ENCODE peak calls at places on chromosomes 6 and 20, in seven cellular contexts. X is GM23338, M is GM23248, E is PC-3, V is neural progenitor cell, A is hepatocyte, C is OCI-LY7. P is an unnamed sample.

GRCh38 chr6:115899883-115900282 is 160.8 kb downstream of the FRK start:
- DNase-seq in X (no peak), M (no peak), E (no peak), V (no peak), A (no peak), C (peak; percentile 8), P (no peak)

GRCh38 chr6:88380083-88380482 is 213.9 kb upstream of the CNR1 start:
- DNase-seq in X (no peak), M (peak; percentile 85), E (peak; percentile 80), V (no peak), A (no peak), C (no peak), P (no peak)

GRCh38 chr20:53337419-53338101 is 256.1 kb downstream of the ZNF217 start:
- DNase-seq in X (no peak), M (no peak), E (no peak), V (no peak), A (peak; percentile 20), C (no peak), P (no peak)

GRCh38 chr20:32563311-32564272 is 21.5 kb downstream of the NOL4L start:
- DNase-seq in X (no peak), M (no peak), E (no peak), V (peak; percentile 81), A (no peak), C (no peak), P (no peak)

GRCh38 chr20:50333856-50334255 is 143.2 kb downstream of the CEBPB start:
- DNase-seq in X (no peak), M (peak; percentile 97), E (peak; percentile 73), V (no peak), A (no peak), C (no peak), P (no peak)

GRCh38 chr20:52991783-52992182 is 19.6 kb downstream of the TSHZ2 start:
- DNase-seq in X (no peak), M (no peak), E (no peak), V (no peak), A (no peak), C (no peak), P (no peak)

GRCh38 chr6:156828280-156828703 is 51.1 kb downstream of the ARID1B start:
- DNase-seq in X (no peak), M (peak; percentile 94), E (peak; percentile 83), V (no peak), A (peak; percentile 30), C (no peak), P (no peak)

GRCh38 chr6:116616757-116617093 is 446 bp downstream of the RSPH4A start:
- DNase-seq in X (peak; percentile 49), M (peak; percentile 60), E (no peak), V (peak; percentile 43), A (peak; percentile 36), C (no peak), P (peak; percentile 43)

GRCh38 chr6:41430875-41431274 is 95.5 kb downstream of the NCR2 start:
- DNase-seq in X (no peak), M (peak; percentile 89), E (peak; percentile 52), V (no peak), A (no peak), C (no peak), P (no peak)

GRCh38 chr6:94254689-94255088 is 835.3 kb upstream of the EPHA7 start:
- DNase-seq in X (peak; percentile 44), M (no peak), E (peak; percentile 5), V (peak; percentile 43), A (no peak), C (no peak), P (no peak)

GRCh38 chr20:43985121-43985520 is 70.5 kb downstream of the TOX2 start:
- DNase-seq in X (no peak), M (no peak), E (no peak), V (no peak), A (no peak), C (no peak), P (no peak)

GRCh38 chr6:149452062-149452939 is 32.5 kb downstream of the ZC3H12D start:
- DNase-seq in X (no peak), M (no peak), E (no peak), V (no peak), A (no peak), C (no peak), P (no peak)

GRCh38 chr20:49799698-49800097 is 12.9 kb upstream of the SLC9A8 start:
- DNase-seq in X (no peak), M (no peak), E (no peak), V (no peak), A (no peak), C (no peak), P (no peak)

GRCh38 chr6:36735110-36735971 is 37.7 kb downstream of the RAB44 start:
- DNase-seq in X (peak; percentile 52), M (peak; percentile 96), E (peak; percentile 59), V (no peak), A (peak; percentile 68), C (no peak), P (no peak)

GRCh38 chr6:36731622-36732310 is 34.1 kb downstream of the RAB44 start:
- DNase-seq in X (peak; percentile 38), M (no peak), E (no peak), V (no peak), A (no peak), C (no peak), P (no peak)

GRCh38 chr6:36733300-36733699 is 35.7 kb downstream of the RAB44 start:
- DNase-seq in X (no peak), M (no peak), E (no peak), V (no peak), A (no peak), C (no peak), P (no peak)

GRCh38 chr6:36737043-36737785 is 39.6 kb downstream of the RAB44 start:
- DNase-seq in X (no peak), M (no peak), E (no peak), V (no peak), A (no peak), C (no peak), P (no peak)

GRCh38 chr6:36734486-36735060 is 36.9 kb downstream of the RAB44 start:
- DNase-seq in X (no peak), M (no peak), E (no peak), V (no peak), A (no peak), C (no peak), P (no peak)
- TF ChIP-seq EZH2phosphoT487 in X (no peak), M (no peak), E (no peak), V (no peak), A (no peak), C (no peak), P (no peak)

DNA sequence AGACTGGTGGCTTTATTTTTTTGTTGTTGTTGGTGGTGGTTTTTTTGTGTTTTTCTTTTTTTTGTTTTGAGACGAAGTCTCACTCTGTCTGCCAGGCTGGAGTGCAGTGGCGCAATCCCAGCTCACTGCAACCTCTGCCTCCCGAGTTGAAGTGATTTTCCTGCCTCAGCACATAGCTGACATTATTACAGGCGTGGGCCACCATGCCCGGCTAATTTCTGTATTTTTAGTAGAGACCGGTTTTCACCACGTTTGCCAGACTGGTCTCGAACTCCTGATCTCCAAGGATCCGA is 693 bp downstream of the SERPINB9 start:
- DNase-seq in X (no peak), M (peak; percentile 52), E (no peak), V (no peak), A (no peak), C (no peak), P (no peak)
- TF ChIP-seq EZH2phosphoT487 in X (no peak), M (no peak), E (no peak), V (no peak), A (no peak), C (no peak), P (no peak)

GRCh38 chr6:7106752-7107577 is 796 bp upstream of the RREB1 start:
- DNase-seq in X (peak; percentile 53), M (peak; percentile 62), E (peak; percentile 21), V (peak; percentile 54), A (peak; percentile 68), C (peak; percentile 29), P (no peak)

GRCh38 chr6:7104752-7105151 is 3.0 kb upstream of the RREB1 start:
- DNase-seq in X (no peak), M (no peak), E (no peak), V (no peak), A (no peak), C (no peak), P (no peak)

GRCh38 chr6:7108196-7108963 is 619 bp downstream of the RREB1 start:
- DNase-seq in X (peak; percentile 78), M (peak; percentile 81), E (peak; percentile 49), V (peak; percentile 77), A (peak; percentile 72), C (peak; percentile 31), P (peak; percentile 19)

GRCh38 chr6:7107578-7108195 is at the start of gene RREB1:
- DNase-seq in X (peak; percentile 70), M (peak; percentile 87), E (peak; percentile 49), V (peak; percentile 68), A (peak; percentile 89), C (peak; percentile 68), P (peak; percentile 61)

DNA sequence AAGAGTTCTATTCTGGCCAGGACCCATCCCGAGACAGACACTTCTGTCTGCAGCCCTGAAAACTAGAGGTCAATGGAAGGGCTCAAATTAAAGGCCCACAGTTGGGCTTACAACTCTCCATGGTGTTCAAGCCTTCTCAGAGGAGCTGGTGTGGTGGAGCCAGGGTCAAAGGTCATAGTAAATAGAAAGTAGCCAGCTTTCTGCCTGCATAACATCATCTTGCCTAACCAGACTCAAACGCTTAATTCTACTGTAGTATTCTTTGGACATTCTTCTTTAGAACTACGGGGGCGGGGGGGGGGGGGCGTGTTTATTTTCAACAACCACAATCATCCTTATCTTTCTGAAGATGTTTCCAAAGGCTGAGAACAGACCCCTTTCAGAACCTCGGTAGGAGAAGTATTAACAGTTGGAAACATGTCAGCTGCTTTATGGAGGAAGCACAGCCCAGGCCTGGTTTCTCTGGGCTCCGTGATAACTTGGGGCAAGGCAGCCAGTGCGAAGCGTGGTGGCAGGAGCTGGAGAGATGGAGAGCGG is 1.5 kb upstream of the RREB1 start:
- DNase-seq in X (no peak), M (no peak), E (no peak), V (peak; percentile 38), A (peak; percentile 55), C (no peak), P (no peak)
- TF ChIP-seq EZH2phosphoT487 in X (no peak), M (no peak), E (no peak), V (no peak), A (no peak), C (no peak), P (no peak)

GRCh38 chr20:58777657-58778056 is 73.0 kb downstream of the GNAS-AS1 start:
- DNase-seq in X (no peak), M (no peak), E (no peak), V (no peak), A (no peak), C (no peak), P (no peak)

GRCh38 chr20:58775371-58775770 is 75.3 kb downstream of the GNAS-AS1 start:
- DNase-seq in X (no peak), M (no peak), E (no peak), V (no peak), A (no peak), C (no peak), P (no peak)

GRCh38 chr20:58776109-58776508 is 74.6 kb downstream of the GNAS-AS1 start:
- DNase-seq in X (no peak), M (no peak), E (no peak), V (no peak), A (no peak), C (no peak), P (no peak)

GRCh38 chr20:58781138-58781537 is 69.6 kb downstream of the GNAS-AS1 start:
- DNase-seq in X (no peak), M (no peak), E (no peak), V (no peak), A (no peak), C (no peak), P (no peak)

DNA sequence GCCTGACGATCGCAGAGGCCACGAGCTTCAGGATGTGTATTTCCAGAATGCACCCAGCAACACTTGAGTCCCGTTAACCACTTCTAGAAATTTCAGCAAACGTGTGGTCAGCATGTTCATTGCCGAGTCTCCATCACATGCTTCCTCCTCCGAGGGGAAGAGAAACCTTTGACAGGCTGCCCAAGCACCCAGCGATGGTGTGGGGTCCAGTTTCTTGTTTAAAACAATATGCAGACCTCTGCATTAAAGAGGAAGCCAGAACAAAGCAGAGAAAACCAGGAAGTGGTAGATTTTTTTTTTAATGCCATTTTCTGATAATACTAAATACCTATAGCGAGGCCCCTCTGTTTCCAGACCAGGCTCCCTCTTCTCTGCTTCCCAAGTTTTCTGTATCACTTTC is 71.9 kb downstream of the GNAS-AS1 start:
- DNase-seq in X (no peak), M (no peak), E (no peak), V (no peak), A (no peak), C (no peak), P (no peak)
- TF ChIP-seq EZH2phosphoT487 in X (no peak), M (no peak), E (no peak), V (no peak), A (no peak), C (no peak), P (no peak)

P was measured in MM.1S.